ENCODE peak calls at places on chromosomes 16 and 17, in six cellular contexts. C is tibial artery, X is HFF-Myc, K is cardiac fibroblast, F is Peyer's patch, Q is heart right ventricle. E is an unnamed sample.

GRCh38 chr16:7914738-7915137 is 582.1 kb downstream of the RBFOX1 start:
- DNase-seq in C (no peak), X (no peak), K (no peak), F (no peak), Q (no peak), E (no peak)

GRCh38 chr16:7691533-7691932 is 358.9 kb downstream of the RBFOX1 start:
- DNase-seq in C (no peak), X (no peak), K (no peak), F (no peak), Q (no peak), E (no peak)

GRCh38 chr16:50573947-50574751 is 26.0 kb downstream of the NKD1 start:
- DNase-seq in C (peak), X (no peak), K (no peak), F (no peak), Q (peak), E (no peak)

GRCh38 chr17:50469005-50469605 is 425 bp upstream of the CHAD start:
- DNase-seq in C (no peak), X (no peak), K (no peak), F (no peak), Q (no peak), E (no peak)

GRCh38 chr16:85607331-85607765 is 5.8 kb upstream of the GSE1 start:
- DNase-seq in C (no peak), X (no peak), K (no peak), F (peak), Q (no peak), E (no peak)

GRCh38 chr16:84062734-84063640 is 20.4 kb upstream of the SLC38A8 start:
- DNase-seq in C (peak), X (peak), K (peak), F (peak), Q (peak), E (peak)

GRCh38 chr16:53220585-53220984 is 165.8 kb downstream of the CHD9 start:
- DNase-seq in C (no peak), X (no peak), K (peak), F (no peak), Q (no peak), E (no peak)

GRCh38 chr17:61451538-61452300 is 503 bp upstream of the TBX4 start:
- DNase-seq in C (no peak), X (no peak), K (no peak), F (no peak), Q (no peak), E (no peak)

GRCh38 chr17:48351916-48352332 is 78.1 kb downstream of the SKAP1 start:
- DNase-seq in C (no peak), X (peak), K (peak), F (no peak), Q (no peak), E (no peak)

GRCh38 chr16:4859900-4860255 is 12.6 kb downstream of the UBN1 start:
- DNase-seq in C (no peak), X (no peak), K (peak), F (no peak), Q (no peak), E (no peak)

GRCh38 chr16:49440156-49441065 is 66.8 kb downstream of the C16orf78 start:
- DNase-seq in C (peak), X (no peak), K (no peak), F (no peak), Q (no peak), E (no peak)

GRCh38 chr17:29771561-29771960 is 148.8 kb upstream of the CORO6 start:
- DNase-seq in C (no peak), X (no peak), K (no peak), F (no peak), Q (no peak), E (no peak)

GRCh38 chr17:61402978-61403845 is 3.6 kb downstream of the TBX2 start:
- DNase-seq in C (peak), X (no peak), K (peak), F (peak), Q (no peak), E (no peak)

GRCh38 chr16:85028638-85029412 is 1.2 kb downstream of the KIAA0513 start:
- DNase-seq in C (peak), X (no peak), K (peak), F (peak), Q (no peak), E (no peak)

GRCh38 chr17:72122668-72123495 is 2.1 kb downstream of the SOX9 start:
- DNase-seq in C (peak), X (no peak), K (peak), F (peak), Q (peak), E (no peak)

GRCh38 chr17:13885953-13886889 is 183.1 kb upstream of the COX10 start:
- DNase-seq in C (no peak), X (peak), K (no peak), F (no peak), Q (peak), E (no peak)

GRCh38 chr16:85724126-85724879 is 26.6 kb downstream of the C16orf74 start:
- DNase-seq in C (no peak), X (no peak), K (no peak), F (no peak), Q (no peak), E (no peak)

GRCh38 chr17:20008242-20009051 is 712 bp upstream of the SPECC1 start:
- DNase-seq in C (peak), X (no peak), K (no peak), F (peak), Q (peak), E (no peak)

GRCh38 chr17:7842950-7843535 is 9.0 kb downstream of the KDM6B start:
- DNase-seq in C (peak), X (no peak), K (peak), F (peak), Q (peak), E (no peak)

GRCh38 chr17:18984273-18985114 is 20.1 kb downstream of the FAM83G start:
- DNase-seq in C (no peak), X (no peak), K (no peak), F (no peak), Q (no peak), E (no peak)

GRCh38 chr17:9971991-9972390 is 66.9 kb upstream of the RCVRN start:
- DNase-seq in C (peak), X (peak), K (no peak), F (no peak), Q (peak), E (peak)

GRCh38 chr17:74241434-74241833 is 28.1 kb downstream of the TTYH2 start:
- DNase-seq in C (no peak), X (no peak), K (no peak), F (no peak), Q (peak), E (no peak)

GRCh38 chr16:51982715-51983680 is 563.9 kb downstream of the TOX3 start:
- DNase-seq in C (no peak), X (peak), K (peak), F (no peak), Q (no peak), E (peak)

GRCh38 chr16:6905601-6906000 is 427.0 kb upstream of the RBFOX1 start:
- DNase-seq in C (no peak), X (no peak), K (no peak), F (no peak), Q (no peak), E (no peak)

DNA sequence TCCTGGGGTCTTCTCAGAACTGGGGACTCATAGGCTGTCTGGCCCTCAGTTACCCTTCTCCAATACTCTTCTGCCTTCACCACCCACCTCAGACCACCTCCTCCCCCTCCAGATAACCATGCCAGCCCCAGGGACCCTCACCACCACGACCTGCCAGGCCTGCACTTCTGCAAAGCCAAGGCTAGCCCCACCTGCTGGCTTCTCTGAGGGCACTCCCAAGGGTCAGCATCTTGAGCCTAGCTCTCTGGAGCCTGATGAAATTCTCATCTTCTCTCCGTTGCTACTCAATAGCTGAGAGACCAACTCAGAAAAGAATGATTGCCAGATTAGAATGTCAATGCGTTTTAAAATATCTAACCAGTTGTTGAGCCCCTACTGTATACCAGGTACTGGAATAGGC is 56.1 kb upstream of the LYRM9 start:
- DNase-seq in C (no peak), X (no peak), K (no peak), F (no peak), Q (no peak), E (no peak)
- H3K4me3 ChIP-seq in C (no peak), X (no peak), K (no peak), F (no peak), Q (no peak), E (no peak)

DNA sequence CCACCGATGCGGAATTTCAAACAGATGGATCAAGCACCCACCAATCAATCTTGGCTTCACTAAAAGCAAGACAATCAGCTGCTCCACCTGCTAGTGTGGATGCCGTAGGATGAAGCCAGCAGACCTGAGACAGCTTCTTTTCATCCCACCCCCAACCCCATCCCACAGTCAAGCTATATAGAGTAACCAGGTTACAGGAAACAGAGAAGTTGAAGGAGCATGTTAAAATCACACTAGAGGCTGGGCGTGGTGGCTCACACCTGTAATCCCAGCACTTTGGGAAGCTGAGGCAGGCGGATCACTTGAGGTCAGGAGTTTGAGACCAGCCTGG is 37.7 kb downstream of the CMTM4 start:
- DNase-seq in C (no peak), X (no peak), K (no peak), F (no peak), Q (no peak), E (no peak)
- TF ChIP-seq CTCF in C (no peak), X (no peak), K (no peak), F (no peak), Q (no peak), E (no peak)

GRCh38 chr17:80575057-80575875 is 30.6 kb downstream of the RPTOR start:
- DNase-seq in C (peak), X (peak), K (peak), F (peak), Q (peak), E (peak)
- H3K4me3 ChIP-seq in C (no peak), X (no peak), K (no peak), F (no peak), Q (no peak), E (no peak)

DNA sequence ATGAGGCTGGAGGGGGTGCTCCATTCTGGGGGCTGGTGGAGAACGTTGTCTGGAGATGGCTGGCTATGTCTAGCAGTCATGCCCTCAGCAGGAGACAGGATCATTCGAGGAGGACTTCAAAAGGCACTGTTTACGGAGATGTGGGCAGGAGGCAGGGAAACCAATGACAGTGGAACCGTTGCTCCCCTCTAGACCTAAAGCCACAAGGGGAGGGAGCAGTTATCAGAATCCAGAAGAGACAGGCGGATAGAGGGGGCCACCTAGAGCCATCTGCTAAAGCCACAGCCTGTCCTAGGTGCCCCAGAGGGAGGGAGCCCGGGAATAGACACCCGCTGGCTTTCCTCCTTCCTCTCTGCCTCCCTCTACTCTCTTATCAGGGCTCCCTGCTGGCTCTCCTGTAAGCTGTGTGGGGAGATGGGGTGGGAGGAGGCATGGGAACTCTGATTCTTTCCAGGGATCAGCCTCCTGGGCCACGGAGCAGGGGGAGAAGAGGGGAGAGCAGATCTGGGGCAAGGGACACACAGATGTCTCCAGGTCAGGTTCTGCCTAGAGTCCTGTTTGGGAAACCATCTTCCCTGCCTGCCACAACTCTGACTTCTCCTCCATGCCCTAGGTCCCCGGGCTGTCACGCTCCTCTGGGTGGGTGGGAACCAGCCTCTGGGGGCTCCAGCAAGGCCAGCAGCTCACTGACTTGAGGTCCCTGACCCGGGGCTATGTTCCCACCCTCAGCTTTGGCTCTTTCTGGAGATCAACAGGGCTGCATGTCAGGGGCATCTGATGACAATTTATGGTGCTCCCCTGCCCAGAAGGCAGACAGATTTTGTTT is 42.3 kb downstream of the IRX3 start:
- DNase-seq in C (no peak), X (no peak), K (no peak), F (no peak), Q (no peak), E (no peak)
- TF ChIP-seq CTCF in C (no peak), X (no peak), K (no peak), F (no peak), Q (no peak), E (no peak)

GRCh38 chr16:19874816-19875546 is 9.7 kb downstream of the GPRC5B start:
- DNase-seq in C (no peak), X (no peak), K (no peak), F (no peak), Q (no peak), E (no peak)
- H3K4me3 ChIP-seq in C (no peak), X (no peak), K (no peak), F (no peak), Q (no peak), E (no peak)

GRCh38 chr16:530111-530817 is 2.8 kb downstream of the CAPN15 start:
- DNase-seq in C (no peak), X (no peak), K (no peak), F (peak), Q (no peak), E (no peak)
- TF ChIP-seq CTCF in C (no peak), X (no peak), K (no peak), F (no peak), Q (no peak), E (no peak)

DNA sequence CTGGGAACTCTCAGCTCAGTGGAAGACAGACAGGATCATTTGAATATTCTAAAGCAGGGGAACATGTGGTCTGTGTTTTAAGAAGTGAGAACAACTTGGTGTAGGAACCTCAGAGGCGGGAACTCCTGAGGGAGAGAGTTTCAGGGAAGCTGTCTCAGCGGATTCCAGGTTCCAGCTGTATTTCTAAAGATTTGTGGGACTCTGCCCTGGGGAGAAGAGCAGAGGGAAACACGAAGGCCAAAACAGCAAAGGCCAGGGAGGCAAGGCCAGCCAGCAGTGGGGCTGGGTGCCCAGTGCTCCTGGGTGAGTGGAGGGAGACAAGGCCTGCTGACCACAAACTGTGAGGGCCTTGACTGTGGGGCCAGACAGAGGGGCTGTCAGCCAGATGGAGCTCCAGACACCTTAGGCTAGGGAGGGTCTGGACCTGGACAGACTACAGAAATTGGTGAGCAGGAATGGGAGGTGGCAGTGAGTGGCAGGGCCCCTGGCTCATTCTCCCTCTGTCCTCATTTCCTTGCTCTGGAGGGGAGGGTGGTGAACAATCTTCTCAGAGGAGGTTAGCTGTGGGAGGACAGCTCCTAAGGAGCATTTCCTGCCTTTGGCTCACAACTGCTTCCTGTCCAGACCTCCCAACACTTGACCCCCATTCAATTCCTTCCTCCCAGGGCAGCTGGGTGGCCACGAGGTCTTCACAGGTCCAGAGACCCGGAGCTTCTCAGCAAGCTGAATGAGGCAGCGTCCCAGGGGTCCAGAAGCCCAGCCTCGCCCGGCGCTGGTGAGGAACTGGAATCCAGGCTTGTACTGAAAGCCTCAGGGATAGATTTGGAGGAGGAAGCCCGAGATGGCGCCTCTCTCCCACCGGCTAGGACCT is 21.0 kb upstream of the FZD2 start:
- DNase-seq in C (no peak), X (no peak), K (peak), F (no peak), Q (peak), E (no peak)
- H3K4me3 ChIP-seq in C (no peak), X (no peak), K (no peak), F (no peak), Q (no peak), E (no peak)

GRCh38 chr17:46841561-46842379 is 9.6 kb upstream of the WNT9B start:
- DNase-seq in C (no peak), X (no peak), K (no peak), F (peak), Q (no peak), E (no peak)
- TF ChIP-seq CTCF in C (peak), X (peak), K (peak), F (peak), Q (peak), E (peak)

GRCh38 chr16:12901204-12901596 is 198 bp upstream of the SHISA9 start:
- DNase-seq in C (no peak), X (no peak), K (no peak), F (no peak), Q (no peak), E (no peak)
- H3K4me3 ChIP-seq in C (no peak), X (no peak), K (no peak), F (no peak), Q (no peak), E (peak)

GRCh38 chr17:17740627-17741237 is 59.5 kb downstream of the RAI1 start:
- DNase-seq in C (no peak), X (no peak), K (no peak), F (no peak), Q (no peak), E (no peak)
- TF ChIP-seq CTCF in C (no peak), X (no peak), K (no peak), F (no peak), Q (no peak), E (no peak)